ENCODE peak calls at places on chromosomes 1 and 21, in ten cellular contexts. T is CD8-positive, alpha-beta T cell; G is Calu3; S is sigmoid colon; D is GM20000; H is BE2C; A is lower lobe of right lung; C is fibroblast of pulmonary artery; J is IMR-90; Z is activated CD8-positive, alpha-beta T cell treated with anti-CD3 and anti-CD28 coated beads for 36 hours. B is an unnamed sample.

GRCh38 chr1:168636642-168637111 is 60.3 kb downstream of the XCL1 start:
- DNase-seq in H (no peak), G (peak; percentile 65), T (no peak), D (no peak), A (no peak), C (peak; percentile 71), J (no peak), Z (no peak), S (peak; percentile 79), B (no peak)

GRCh38 chr1:182600036-182600713 is 4.0 kb downstream of the RGS16 start:
- DNase-seq in J (no peak), D (no peak), G (no peak), T (no peak), S (no peak), H (no peak), A (no peak), Z (no peak), C (no peak), B (no peak)

GRCh38 chr1:147236959-147237791 is 5.3 kb upstream of the CHD1L start:
- DNase-seq in A (no peak), S (no peak), J (no peak), Z (no peak), T (no peak), D (no peak), C (no peak), H (no peak), G (peak; percentile 41), B (no peak)

GRCh38 chr1:175978476-175978875 is 228.6 kb downstream of the COP1 start:
- DNase-seq in T (no peak), S (no peak), C (peak; percentile 40), D (no peak), A (no peak), H (no peak), Z (no peak), G (no peak), J (peak; percentile 34), B (no peak)

GRCh38 chr21:41283211-41283818 is 33.3 kb upstream of the FAM3B start:
- DNase-seq in S (no peak), T (peak; percentile 55), C (peak; percentile 94), H (peak; percentile 31), A (no peak), Z (peak; percentile 45), G (peak; percentile 56), D (peak; percentile 79), J (peak; percentile 87), B (peak; percentile 77)

GRCh38 chr1:162983671-162984425 is 85.3 kb upstream of the RGS4 start:
- DNase-seq in T (no peak), A (no peak), D (no peak), H (no peak), J (no peak), G (no peak), S (no peak), C (no peak), Z (no peak), B (no peak)

GRCh38 chr21:36211660-36212512 is 55.3 kb downstream of the DOP1B start:
- DNase-seq in S (no peak), G (no peak), H (no peak), C (peak; percentile 72), Z (no peak), A (no peak), D (no peak), J (peak; percentile 93), T (no peak), B (no peak)

GRCh38 chr21:43916691-43917514 is 51.9 kb downstream of the AGPAT3 start:
- DNase-seq in G (no peak), C (no peak), T (peak; percentile 84), Z (peak; percentile 82), J (peak; percentile 21), S (peak; percentile 59), A (peak; percentile 46), D (peak; percentile 81), H (peak; percentile 49), B (peak; percentile 75)

GRCh38 chr1:223017291-223017690 is 125.8 kb downstream of the TLR5 start:
- DNase-seq in A (no peak), T (no peak), Z (no peak), J (no peak), H (no peak), G (no peak), S (no peak), D (no peak), C (no peak), B (no peak)

GRCh38 chr1:223019236-223019635 is 123.8 kb downstream of the TLR5 start:
- DNase-seq in H (no peak), C (no peak), J (no peak), A (no peak), D (no peak), G (no peak), S (no peak), Z (no peak), T (no peak), B (no peak)

GRCh38 chr1:223018534-223018933 is 124.5 kb downstream of the TLR5 start:
- DNase-seq in H (no peak), Z (no peak), T (no peak), S (no peak), A (no peak), C (no peak), D (no peak), G (no peak), J (no peak), B (no peak)

GRCh38 chr1:223016381-223016780 is 126.7 kb downstream of the TLR5 start:
- DNase-seq in Z (no peak), D (no peak), J (no peak), H (no peak), T (no peak), C (no peak), S (no peak), G (no peak), A (no peak), B (no peak)

GRCh38 chr1:223016890-223017289 is 126.2 kb downstream of the TLR5 start:
- DNase-seq in G (no peak), H (no peak), S (no peak), Z (no peak), C (no peak), J (no peak), D (no peak), T (no peak), A (no peak), B (no peak)
- TF ChIP-seq CTCF in G (no peak), H (no peak), S (no peak), Z (no peak), C (no peak), J (no peak), D (no peak), T (no peak), A (no peak), B (no peak)

GRCh38 chr1:202151045-202151444 is 6.5 kb upstream of the ARL8A start:
- DNase-seq in G (no peak), Z (no peak), T (no peak), J (no peak), A (no peak), H (no peak), S (no peak), D (no peak), C (no peak), B (no peak)
- TF ChIP-seq CTCF in G (no peak), Z (no peak), T (no peak), J (no peak), A (no peak), H (no peak), S (no peak), D (no peak), C (no peak), B (no peak)

DNA sequence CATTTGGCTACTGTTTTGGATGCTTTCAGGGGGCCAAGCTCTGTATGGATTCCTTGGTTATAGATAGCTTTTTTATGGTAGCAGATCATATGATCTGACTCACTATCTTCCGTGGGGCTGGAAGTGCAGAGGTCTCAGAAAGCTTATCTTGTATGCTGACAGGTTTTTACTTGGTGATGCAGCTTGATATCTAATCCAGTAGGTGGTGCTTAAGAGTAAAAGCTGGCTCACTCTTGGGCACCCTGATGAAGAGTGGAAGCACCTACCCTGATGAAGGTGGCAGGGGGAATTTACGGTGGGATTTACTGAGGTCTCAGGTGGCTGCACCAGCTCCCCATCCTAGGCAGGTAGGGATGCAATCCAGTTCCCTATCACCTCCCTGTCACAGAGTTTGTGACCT is 151.2 kb downstream of the PTBP2 start:
- DNase-seq in G (no peak), D (no peak), J (no peak), Z (no peak), A (no peak), S (no peak), C (no peak), T (no peak), H (no peak), B (no peak)
- TF ChIP-seq CTCF in G (no peak), D (no peak), J (no peak), Z (no peak), A (no peak), S (no peak), C (no peak), T (no peak), H (peak; percentile 33), B (no peak)

GRCh38 chr1:15758953-15759661 is 512 bp downstream of the FBLIM1 start:
- DNase-seq in H (no peak), J (no peak), Z (no peak), C (no peak), S (no peak), T (no peak), A (no peak), G (no peak), D (peak; percentile 60), B (no peak)
- TF ChIP-seq CTCF in H (no peak), J (no peak), Z (no peak), C (no peak), S (no peak), T (no peak), A (no peak), G (no peak), D (no peak), B (no peak)

DNA sequence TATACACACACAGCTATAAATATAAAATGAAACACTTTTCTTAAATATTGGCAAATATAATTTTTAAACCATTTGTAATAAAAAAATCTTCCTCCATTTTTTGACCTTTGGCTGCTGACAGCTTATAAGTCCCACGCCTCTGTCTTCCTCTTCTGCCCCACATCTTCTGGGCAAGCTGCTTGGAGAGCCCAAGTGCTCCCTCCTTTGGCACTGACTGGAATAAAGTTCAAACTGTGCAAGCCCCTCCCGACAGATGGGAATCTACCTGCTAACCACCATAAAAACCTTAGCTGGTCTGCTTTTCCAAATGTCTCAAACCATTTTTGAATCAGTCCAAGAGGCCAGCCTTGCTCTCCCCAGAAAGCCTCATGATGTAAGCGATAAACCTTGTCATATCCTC is 99.7 kb downstream of the SNX7 start:
- DNase-seq in G (peak; percentile 3), Z (no peak), S (no peak), J (no peak), T (no peak), D (no peak), A (no peak), C (no peak), H (peak; percentile 27), B (no peak)
- TF ChIP-seq CTCF in G (no peak), Z (no peak), S (no peak), J (no peak), T (no peak), D (no peak), A (no peak), C (peak; percentile 2), H (peak; percentile 60), B (no peak)

GRCh38 chr1:191453487-191453886 is 704.8 kb upstream of the RGS18 start:
- DNase-seq in G (no peak), Z (no peak), T (no peak), H (no peak), A (no peak), J (no peak), C (no peak), S (no peak), D (no peak), B (no peak)
- TF ChIP-seq CTCF in G (no peak), Z (no peak), T (no peak), H (peak; percentile 10), A (no peak), J (no peak), C (no peak), S (no peak), D (no peak), B (no peak)

B was measured in GM10248.